ENCODE peak calls at places on chromosomes 1 and 21, in ten cellular contexts. One of them, this sample, is unnamed.

GRCh38 chr1:164384262-164384661 is 174.7 kb upstream of the PBX1 start:
- DNase-seq in NCI-H1105 treated with DMSO at 0.1 percent for 48 hours: no peak
- DNase-seq in hepatocyte: no peak
- DNase-seq in cardiac fibroblast: no peak
- DNase-seq in fibroblast of lung: no peak
- DNase-seq in mesothelial cell of epicardium: no peak
- DNase-seq in NCI-H510A treated with DMSO at 0.1 percent for 48 hours: no peak
- DNase-seq in stimulated activated CD8-positive, alpha-beta memory T cell treated with anti-CD3 and anti-CD28 coated beads, Interleukin-15, amount 100 ng/mL, for 24 hours: no peak
- DNase-seq in psoas muscle: no peak
- DNase-seq in 8988T: no peak
- DNase-seq in this sample: no peak

GRCh38 chr1:205495237-205495823 is 9.1 kb upstream of the CDK18 start:
- DNase-seq in stimulated activated CD8-positive, alpha-beta memory T cell treated with anti-CD3 and anti-CD28 coated beads, Interleukin-15, amount 100 ng/mL, for 24 hours: no peak
- DNase-seq in psoas muscle: no peak
- DNase-seq in hepatocyte: no peak
- DNase-seq in cardiac fibroblast: no peak
- DNase-seq in mesothelial cell of epicardium: no peak
- DNase-seq in fibroblast of lung: no peak
- DNase-seq in 8988T: no peak
- DNase-seq in NCI-H1105 treated with DMSO at 0.1 percent for 48 hours: peak
- DNase-seq in NCI-H510A treated with DMSO at 0.1 percent for 48 hours: peak
- DNase-seq in this sample: peak

GRCh38 chr1:184828369-184828717 is 73.7 kb upstream of the EDEM3 start:
- DNase-seq in mesothelial cell of epicardium: no peak
- DNase-seq in NCI-H1105 treated with DMSO at 0.1 percent for 48 hours: no peak
- DNase-seq in fibroblast of lung: no peak
- DNase-seq in cardiac fibroblast: no peak
- DNase-seq in NCI-H510A treated with DMSO at 0.1 percent for 48 hours: no peak
- DNase-seq in stimulated activated CD8-positive, alpha-beta memory T cell treated with anti-CD3 and anti-CD28 coated beads, Interleukin-15, amount 100 ng/mL, for 24 hours: no peak
- DNase-seq in hepatocyte: no peak
- DNase-seq in psoas muscle: no peak
- DNase-seq in 8988T: no peak
- DNase-seq in this sample: no peak

GRCh38 chr1:52633291-52633754 is 355 bp downstream of the SHISAL2A start:
- DNase-seq in cardiac fibroblast: no peak
- DNase-seq in 8988T: no peak
- DNase-seq in psoas muscle: no peak
- DNase-seq in fibroblast of lung: no peak
- DNase-seq in stimulated activated CD8-positive, alpha-beta memory T cell treated with anti-CD3 and anti-CD28 coated beads, Interleukin-15, amount 100 ng/mL, for 24 hours: no peak
- DNase-seq in mesothelial cell of epicardium: peak
- DNase-seq in NCI-H1105 treated with DMSO at 0.1 percent for 48 hours: no peak
- DNase-seq in NCI-H510A treated with DMSO at 0.1 percent for 48 hours: no peak
- DNase-seq in hepatocyte: peak
- DNase-seq in this sample: no peak

GRCh38 chr1:208201241-208201640 is 42.9 kb downstream of the PLXNA2 start:
- DNase-seq in NCI-H510A treated with DMSO at 0.1 percent for 48 hours: no peak
- DNase-seq in hepatocyte: peak
- DNase-seq in mesothelial cell of epicardium: no peak
- DNase-seq in psoas muscle: no peak
- DNase-seq in stimulated activated CD8-positive, alpha-beta memory T cell treated with anti-CD3 and anti-CD28 coated beads, Interleukin-15, amount 100 ng/mL, for 24 hours: no peak
- DNase-seq in cardiac fibroblast: peak
- DNase-seq in fibroblast of lung: peak
- DNase-seq in NCI-H1105 treated with DMSO at 0.1 percent for 48 hours: no peak
- DNase-seq in 8988T: peak
- DNase-seq in this sample: no peak

GRCh38 chr21:15437873-15438272 is 291.9 kb upstream of the USP25 start:
- DNase-seq in stimulated activated CD8-positive, alpha-beta memory T cell treated with anti-CD3 and anti-CD28 coated beads, Interleukin-15, amount 100 ng/mL, for 24 hours: no peak
- DNase-seq in cardiac fibroblast: peak
- DNase-seq in NCI-H510A treated with DMSO at 0.1 percent for 48 hours: no peak
- DNase-seq in fibroblast of lung: peak
- DNase-seq in psoas muscle: no peak
- DNase-seq in mesothelial cell of epicardium: no peak
- DNase-seq in NCI-H1105 treated with DMSO at 0.1 percent for 48 hours: no peak
- DNase-seq in hepatocyte: no peak
- DNase-seq in 8988T: no peak
- DNase-seq in this sample: no peak

GRCh38 chr21:17921579-17922530 is 102.7 kb upstream of the C21orf91 start:
- DNase-seq in 8988T: no peak
- DNase-seq in mesothelial cell of epicardium: no peak
- DNase-seq in stimulated activated CD8-positive, alpha-beta memory T cell treated with anti-CD3 and anti-CD28 coated beads, Interleukin-15, amount 100 ng/mL, for 24 hours: no peak
- DNase-seq in fibroblast of lung: peak
- DNase-seq in NCI-H510A treated with DMSO at 0.1 percent for 48 hours: no peak
- DNase-seq in psoas muscle: no peak
- DNase-seq in hepatocyte: peak
- DNase-seq in NCI-H1105 treated with DMSO at 0.1 percent for 48 hours: no peak
- DNase-seq in cardiac fibroblast: peak
- DNase-seq in this sample: no peak

GRCh38 chr21:45325206-45326168 is 37.8 kb upstream of the POFUT2 start:
- DNase-seq in NCI-H510A treated with DMSO at 0.1 percent for 48 hours: no peak
- DNase-seq in stimulated activated CD8-positive, alpha-beta memory T cell treated with anti-CD3 and anti-CD28 coated beads, Interleukin-15, amount 100 ng/mL, for 24 hours: no peak
- DNase-seq in cardiac fibroblast: no peak
- DNase-seq in fibroblast of lung: no peak
- DNase-seq in hepatocyte: no peak
- DNase-seq in psoas muscle: peak
- DNase-seq in mesothelial cell of epicardium: no peak
- DNase-seq in 8988T: no peak
- DNase-seq in NCI-H1105 treated with DMSO at 0.1 percent for 48 hours: no peak
- DNase-seq in this sample: no peak

GRCh38 chr1:228836954-228837481 is 101.7 kb downstream of the RHOU start:
- DNase-seq in stimulated activated CD8-positive, alpha-beta memory T cell treated with anti-CD3 and anti-CD28 coated beads, Interleukin-15, amount 100 ng/mL, for 24 hours: no peak
- DNase-seq in psoas muscle: no peak
- DNase-seq in NCI-H1105 treated with DMSO at 0.1 percent for 48 hours: no peak
- DNase-seq in hepatocyte: peak
- DNase-seq in fibroblast of lung: no peak
- DNase-seq in mesothelial cell of epicardium: no peak
- DNase-seq in NCI-H510A treated with DMSO at 0.1 percent for 48 hours: no peak
- DNase-seq in 8988T: no peak
- DNase-seq in cardiac fibroblast: no peak
- DNase-seq in this sample: no peak

GRCh38 chr1:170891872-170892271 is 43.5 kb upstream of the MROH9 start:
- DNase-seq in NCI-H510A treated with DMSO at 0.1 percent for 48 hours: no peak
- DNase-seq in fibroblast of lung: no peak
- DNase-seq in NCI-H1105 treated with DMSO at 0.1 percent for 48 hours: no peak
- DNase-seq in cardiac fibroblast: no peak
- DNase-seq in stimulated activated CD8-positive, alpha-beta memory T cell treated with anti-CD3 and anti-CD28 coated beads, Interleukin-15, amount 100 ng/mL, for 24 hours: no peak
- DNase-seq in mesothelial cell of epicardium: no peak
- DNase-seq in 8988T: no peak
- DNase-seq in hepatocyte: no peak
- DNase-seq in psoas muscle: no peak
- DNase-seq in this sample: no peak

GRCh38 chr1:18541046-18541795 is 60.5 kb downstream of the KLHDC7A start:
- DNase-seq in psoas muscle: no peak
- DNase-seq in NCI-H510A treated with DMSO at 0.1 percent for 48 hours: no peak
- DNase-seq in fibroblast of lung: no peak
- DNase-seq in mesothelial cell of epicardium: no peak
- DNase-seq in 8988T: no peak
- DNase-seq in hepatocyte: no peak
- DNase-seq in cardiac fibroblast: no peak
- DNase-seq in stimulated activated CD8-positive, alpha-beta memory T cell treated with anti-CD3 and anti-CD28 coated beads, Interleukin-15, amount 100 ng/mL, for 24 hours: no peak
- DNase-seq in NCI-H1105 treated with DMSO at 0.1 percent for 48 hours: no peak
- DNase-seq in this sample: no peak

GRCh38 chr1:246708166-246708565 is 16.0 kb upstream of the SCCPDH start:
- DNase-seq in stimulated activated CD8-positive, alpha-beta memory T cell treated with anti-CD3 and anti-CD28 coated beads, Interleukin-15, amount 100 ng/mL, for 24 hours: no peak
- DNase-seq in NCI-H510A treated with DMSO at 0.1 percent for 48 hours: no peak
- DNase-seq in NCI-H1105 treated with DMSO at 0.1 percent for 48 hours: no peak
- DNase-seq in mesothelial cell of epicardium: no peak
- DNase-seq in cardiac fibroblast: no peak
- DNase-seq in 8988T: no peak
- DNase-seq in fibroblast of lung: no peak
- DNase-seq in psoas muscle: no peak
- DNase-seq in hepatocyte: no peak
- DNase-seq in this sample: no peak

GRCh38 chr1:67162954-67163353 is 3.3 kb upstream of the IL23R start:
- DNase-seq in hepatocyte: peak
- DNase-seq in mesothelial cell of epicardium: no peak
- DNase-seq in fibroblast of lung: no peak
- DNase-seq in stimulated activated CD8-positive, alpha-beta memory T cell treated with anti-CD3 and anti-CD28 coated beads, Interleukin-15, amount 100 ng/mL, for 24 hours: no peak
- DNase-seq in 8988T: no peak
- DNase-seq in NCI-H1105 treated with DMSO at 0.1 percent for 48 hours: no peak
- DNase-seq in cardiac fibroblast: peak
- DNase-seq in psoas muscle: no peak
- DNase-seq in NCI-H510A treated with DMSO at 0.1 percent for 48 hours: no peak
- DNase-seq in this sample: no peak

GRCh38 chr1:84387480-84388163 is 10.7 kb upstream of the DNASE2B start:
- DNase-seq in 8988T: no peak
- DNase-seq in NCI-H510A treated with DMSO at 0.1 percent for 48 hours: no peak
- DNase-seq in fibroblast of lung: no peak
- DNase-seq in stimulated activated CD8-positive, alpha-beta memory T cell treated with anti-CD3 and anti-CD28 coated beads, Interleukin-15, amount 100 ng/mL, for 24 hours: no peak
- DNase-seq in psoas muscle: no peak
- DNase-seq in NCI-H1105 treated with DMSO at 0.1 percent for 48 hours: no peak
- DNase-seq in cardiac fibroblast: peak
- DNase-seq in hepatocyte: no peak
- DNase-seq in mesothelial cell of epicardium: no peak
- DNase-seq in this sample: no peak

GRCh38 chr1:55059302-55060132 is 20.2 kb downstream of the PCSK9 start:
- DNase-seq in 8988T: no peak
- DNase-seq in NCI-H1105 treated with DMSO at 0.1 percent for 48 hours: no peak
- DNase-seq in NCI-H510A treated with DMSO at 0.1 percent for 48 hours: no peak
- DNase-seq in stimulated activated CD8-positive, alpha-beta memory T cell treated with anti-CD3 and anti-CD28 coated beads, Interleukin-15, amount 100 ng/mL, for 24 hours: no peak
- DNase-seq in psoas muscle: no peak
- DNase-seq in fibroblast of lung: no peak
- DNase-seq in hepatocyte: no peak
- DNase-seq in cardiac fibroblast: no peak
- DNase-seq in mesothelial cell of epicardium: no peak
- DNase-seq in this sample: no peak

GRCh38 chr21:17427157-17427556 is 85.7 kb upstream of the CXADR start:
- DNase-seq in stimulated activated CD8-positive, alpha-beta memory T cell treated with anti-CD3 and anti-CD28 coated beads, Interleukin-15, amount 100 ng/mL, for 24 hours: no peak
- DNase-seq in NCI-H510A treated with DMSO at 0.1 percent for 48 hours: no peak
- DNase-seq in fibroblast of lung: no peak
- DNase-seq in psoas muscle: no peak
- DNase-seq in cardiac fibroblast: no peak
- DNase-seq in NCI-H1105 treated with DMSO at 0.1 percent for 48 hours: no peak
- DNase-seq in 8988T: no peak
- DNase-seq in mesothelial cell of epicardium: no peak
- DNase-seq in hepatocyte: no peak
- DNase-seq in this sample: no peak

GRCh38 chr1:183822081-183822611 is 17.2 kb downstream of the RGL1 start:
- DNase-seq in 8988T: no peak
- DNase-seq in cardiac fibroblast: peak
- DNase-seq in NCI-H1105 treated with DMSO at 0.1 percent for 48 hours: no peak
- DNase-seq in NCI-H510A treated with DMSO at 0.1 percent for 48 hours: no peak
- DNase-seq in fibroblast of lung: no peak
- DNase-seq in hepatocyte: no peak
- DNase-seq in mesothelial cell of epicardium: no peak
- DNase-seq in psoas muscle: no peak
- DNase-seq in stimulated activated CD8-positive, alpha-beta memory T cell treated with anti-CD3 and anti-CD28 coated beads, Interleukin-15, amount 100 ng/mL, for 24 hours: no peak
- DNase-seq in this sample: no peak

GRCh38 chr1:244302889-244303609 is 148.7 kb downstream of the ADSS2 start:
- DNase-seq in cardiac fibroblast: peak
- DNase-seq in psoas muscle: no peak
- DNase-seq in fibroblast of lung: peak
- DNase-seq in NCI-H510A treated with DMSO at 0.1 percent for 48 hours: peak
- DNase-seq in mesothelial cell of epicardium: no peak
- DNase-seq in NCI-H1105 treated with DMSO at 0.1 percent for 48 hours: no peak
- DNase-seq in 8988T: peak
- DNase-seq in hepatocyte: peak
- DNase-seq in stimulated activated CD8-positive, alpha-beta memory T cell treated with anti-CD3 and anti-CD28 coated beads, Interleukin-15, amount 100 ng/mL, for 24 hours: no peak
- DNase-seq in this sample: no peak

GRCh38 chr1:176379626-176380339 is 83.2 kb upstream of the PAPPA2 start:
- DNase-seq in NCI-H510A treated with DMSO at 0.1 percent for 48 hours: no peak
- DNase-seq in hepatocyte: peak
- DNase-seq in stimulated activated CD8-positive, alpha-beta memory T cell treated with anti-CD3 and anti-CD28 coated beads, Interleukin-15, amount 100 ng/mL, for 24 hours: no peak
- DNase-seq in mesothelial cell of epicardium: no peak
- DNase-seq in NCI-H1105 treated with DMSO at 0.1 percent for 48 hours: no peak
- DNase-seq in cardiac fibroblast: peak
- DNase-seq in fibroblast of lung: no peak
- DNase-seq in psoas muscle: no peak
- DNase-seq in 8988T: no peak
- DNase-seq in this sample: no peak

GRCh38 chr1:61504840-61505239 is 220.1 kb downstream of the TM2D1 start:
- DNase-seq in NCI-H1105 treated with DMSO at 0.1 percent for 48 hours: no peak
- DNase-seq in psoas muscle: no peak
- DNase-seq in mesothelial cell of epicardium: no peak
- DNase-seq in NCI-H510A treated with DMSO at 0.1 percent for 48 hours: no peak
- DNase-seq in 8988T: no peak
- DNase-seq in cardiac fibroblast: peak
- DNase-seq in fibroblast of lung: peak
- DNase-seq in hepatocyte: no peak
- DNase-seq in stimulated activated CD8-positive, alpha-beta memory T cell treated with anti-CD3 and anti-CD28 coated beads, Interleukin-15, amount 100 ng/mL, for 24 hours: no peak
- DNase-seq in this sample: no peak

GRCh38 chr1:235304549-235305451 is 23.2 kb downstream of the ARID4B start:
- DNase-seq in mesothelial cell of epicardium: no peak
- DNase-seq in psoas muscle: no peak
- DNase-seq in NCI-H1105 treated with DMSO at 0.1 percent for 48 hours: no peak
- DNase-seq in 8988T: no peak
- DNase-seq in NCI-H510A treated with DMSO at 0.1 percent for 48 hours: no peak
- DNase-seq in fibroblast of lung: no peak
- DNase-seq in hepatocyte: no peak
- DNase-seq in stimulated activated CD8-positive, alpha-beta memory T cell treated with anti-CD3 and anti-CD28 coated beads, Interleukin-15, amount 100 ng/mL, for 24 hours: no peak
- DNase-seq in cardiac fibroblast: peak
- DNase-seq in this sample: no peak

GRCh38 chr1:92876351-92876750 is 44.5 kb downstream of the RPL5 start:
- DNase-seq in fibroblast of lung: no peak
- DNase-seq in stimulated activated CD8-positive, alpha-beta memory T cell treated with anti-CD3 and anti-CD28 coated beads, Interleukin-15, amount 100 ng/mL, for 24 hours: no peak
- DNase-seq in hepatocyte: no peak
- DNase-seq in cardiac fibroblast: no peak
- DNase-seq in 8988T: no peak
- DNase-seq in NCI-H1105 treated with DMSO at 0.1 percent for 48 hours: no peak
- DNase-seq in psoas muscle: no peak
- DNase-seq in mesothelial cell of epicardium: no peak
- DNase-seq in NCI-H510A treated with DMSO at 0.1 percent for 48 hours: no peak
- DNase-seq in this sample: no peak

GRCh38 chr1:203207751-203208150 is 21.2 kb upstream of the CHI3L1 start:
- DNase-seq in hepatocyte: no peak
- DNase-seq in NCI-H510A treated with DMSO at 0.1 percent for 48 hours: no peak
- DNase-seq in fibroblast of lung: no peak
- DNase-seq in NCI-H1105 treated with DMSO at 0.1 percent for 48 hours: no peak
- DNase-seq in psoas muscle: no peak
- DNase-seq in cardiac fibroblast: no peak
- DNase-seq in stimulated activated CD8-positive, alpha-beta memory T cell treated with anti-CD3 and anti-CD28 coated beads, Interleukin-15, amount 100 ng/mL, for 24 hours: no peak
- DNase-seq in 8988T: no peak
- DNase-seq in mesothelial cell of epicardium: no peak
- DNase-seq in this sample: peak

This sample was measured in NCI-H187 treated with DMSO at 0.1 percent for 48 hours.